ENCODE peak calls at places on chromosomes 4 and X, in seven cellular contexts. W is neural progenitor cell, R is fibroblast of lung, X is psoas muscle, K is upper lobe of right lung, M is suprapubic skin, O is lower lobe of right lung. Z is an unnamed sample.

GRCh38 chrX:148361641-148362040 is 138.8 kb upstream of the AFF2 start:
- DNase-seq in K (no peak), R (no peak), W (no peak), X (no peak), O (no peak), M (no peak), Z (no peak)

GRCh38 chr4:180578175-180578574 is 1665.0 kb upstream of the TENM3 start:
- DNase-seq in W (no peak), M (no peak), K (no peak), X (no peak), R (no peak), O (no peak), Z (no peak)

GRCh38 chr4:127783026-127783769 is 1.1 kb downstream of the HSPA4L start:
- DNase-seq in X (peak; percentile 74), R (peak; percentile 86), O (peak; percentile 67), M (peak; percentile 87), W (peak; percentile 53), K (peak; percentile 71), Z (peak; percentile 66)

GRCh38 chr4:76663794-76664193 is 228.8 kb downstream of the SHROOM3 start:
- DNase-seq in K (no peak), R (peak; percentile 74), W (no peak), O (no peak), X (no peak), M (no peak), Z (no peak)

GRCh38 chrX:48083212-48083611 is 11.8 kb upstream of the ZNF630 start:
- DNase-seq in M (no peak), O (no peak), K (no peak), W (peak; percentile 54), R (peak; percentile 29), X (no peak), Z (no peak)

GRCh38 chr4:53572595-53572994 is 18.7 kb downstream of the LNX1 start:
- DNase-seq in O (no peak), M (no peak), K (no peak), R (no peak), X (no peak), W (no peak), Z (no peak)

GRCh38 chrX:118528089-118528753 is 32.6 kb downstream of the DOCK11 start:
- DNase-seq in O (no peak), K (peak; percentile 56), M (no peak), W (no peak), R (no peak), X (no peak), Z (no peak)

GRCh38 chr4:189162073-189162789 is 778.4 kb upstream of the FRG1 start:
- DNase-seq in K (no peak), R (no peak), W (peak; percentile 51), O (no peak), M (no peak), X (no peak), Z (no peak)

GRCh38 chr4:52507774-52508173 is 151.3 kb downstream of the USP46 start:
- DNase-seq in K (no peak), M (no peak), O (no peak), X (no peak), W (no peak), R (no peak), Z (no peak)

GRCh38 chr4:46852839-46853238 is 56.2 kb downstream of the COX7B2 start:
- DNase-seq in W (no peak), K (no peak), X (no peak), R (no peak), M (no peak), O (no peak), Z (no peak)

GRCh38 chr4:126242679-126243390 is 928.1 kb downstream of the FAT4 start:
- DNase-seq in M (no peak), O (no peak), R (no peak), X (peak; percentile 21), K (no peak), W (peak; percentile 5), Z (no peak)

GRCh38 chrX:24341795-24342194 is 18.6 kb upstream of the SUPT20HL1 start:
- DNase-seq in M (no peak), X (no peak), O (no peak), R (peak; percentile 91), W (no peak), K (no peak), Z (no peak)

GRCh38 chrX:71618303-71618721 is at the start of gene CXCR3:
- DNase-seq in W (no peak), R (peak; percentile 44), X (no peak), M (no peak), K (peak; percentile 72), O (peak; percentile 54), Z (peak; percentile 61)
- H3K4me3 ChIP-seq in W (no peak within 1 kb of the TSS), R (no peak within 1 kb of the TSS), X (no peak within 1 kb of the TSS), M (no peak within 1 kb of the TSS), K (peak within 1 kb of the TSS; percentile 10), O (peak within 1 kb of the TSS; percentile 11), Z (no peak within 1 kb of the TSS)

GRCh38 chrX:83416273-83416672 is 91.8 kb upstream of the POU3F4 start:
- DNase-seq in W (peak; percentile 14), O (no peak), M (no peak), X (no peak), R (no peak), K (no peak), Z (no peak)
- TF ChIP-seq CTCF in W (peak; percentile 50), O (no peak), M (no peak), X (peak; percentile 11), R (no peak), K (no peak), Z (no peak)

DNA sequence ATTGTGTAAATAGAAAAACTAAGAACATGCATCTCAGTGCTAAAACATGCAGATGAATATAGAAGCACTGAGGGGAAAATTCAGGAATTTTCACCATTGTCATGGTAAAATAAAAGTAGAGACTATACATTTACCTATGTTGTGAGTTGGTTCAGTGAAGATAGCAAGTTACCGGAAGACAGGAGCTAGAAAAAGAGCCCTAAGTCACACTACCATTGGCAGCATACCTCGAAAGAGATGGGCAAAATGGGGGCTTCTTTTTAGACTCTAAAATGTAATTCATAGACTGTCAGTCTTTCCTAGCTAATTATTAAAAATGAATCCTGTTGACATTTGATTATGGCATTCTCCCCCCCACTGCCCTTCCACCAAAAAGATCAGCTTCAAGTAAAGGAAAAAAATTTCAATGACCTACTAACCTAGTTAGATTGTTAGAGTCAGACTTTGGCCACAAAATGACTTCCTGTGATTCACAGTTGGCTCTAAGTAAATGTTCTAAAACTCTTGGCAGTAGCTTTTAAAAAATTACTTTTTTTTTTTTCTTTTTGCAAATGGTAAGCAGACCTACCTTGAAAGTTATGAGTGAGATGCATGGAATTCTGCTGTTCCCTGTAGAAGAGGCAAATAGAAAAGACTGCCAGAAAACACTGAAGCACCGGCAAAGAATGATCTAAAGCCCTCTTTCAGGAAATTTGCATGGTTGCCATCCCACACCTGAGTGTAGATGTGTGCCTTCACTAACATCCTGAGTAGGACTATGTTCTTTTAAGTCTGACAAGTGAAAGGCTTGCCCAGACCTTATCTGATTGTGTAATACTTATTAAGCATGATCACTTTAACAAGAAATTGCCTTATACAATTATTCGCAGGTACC is 26.4 kb upstream of the ARSJ start:
- DNase-seq in M (no peak), O (no peak), X (no peak), K (no peak), W (no peak), R (peak; percentile 94), Z (no peak)
- H3K27ac ChIP-seq in M (no peak overlapping the region), O (no peak overlapping the region), X (no peak overlapping the region), K (no peak overlapping the region), W (no peak overlapping the region), R (no peak overlapping the region), Z (no peak overlapping the region)

DNA sequence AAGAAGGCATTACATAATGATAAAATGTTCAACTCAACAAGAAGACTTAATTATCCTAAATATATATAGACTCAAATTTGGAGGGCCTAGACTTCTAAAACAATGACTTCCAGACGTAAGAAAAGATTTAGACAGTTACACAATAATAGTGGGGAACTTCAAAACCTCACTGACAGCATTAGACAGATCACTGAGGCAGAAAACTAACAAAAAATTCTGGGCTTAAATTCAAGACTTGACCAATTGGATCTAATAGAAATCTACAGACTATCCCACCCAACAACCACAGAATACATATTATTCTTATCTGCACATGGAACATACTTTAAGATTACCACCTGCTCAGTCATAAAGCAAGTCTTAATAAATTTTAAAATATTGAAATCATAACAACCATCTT is 93.3 kb upstream of the ARSJ start:
- DNase-seq in K (no peak), W (no peak), R (peak; percentile 74), O (no peak), M (no peak), X (no peak), Z (no peak)
- H3K4me3 ChIP-seq in K (no peak overlapping the region), W (no peak overlapping the region), R (no peak overlapping the region), O (no peak overlapping the region), M (no peak overlapping the region), X (no peak overlapping the region), Z (no peak overlapping the region)

DNA sequence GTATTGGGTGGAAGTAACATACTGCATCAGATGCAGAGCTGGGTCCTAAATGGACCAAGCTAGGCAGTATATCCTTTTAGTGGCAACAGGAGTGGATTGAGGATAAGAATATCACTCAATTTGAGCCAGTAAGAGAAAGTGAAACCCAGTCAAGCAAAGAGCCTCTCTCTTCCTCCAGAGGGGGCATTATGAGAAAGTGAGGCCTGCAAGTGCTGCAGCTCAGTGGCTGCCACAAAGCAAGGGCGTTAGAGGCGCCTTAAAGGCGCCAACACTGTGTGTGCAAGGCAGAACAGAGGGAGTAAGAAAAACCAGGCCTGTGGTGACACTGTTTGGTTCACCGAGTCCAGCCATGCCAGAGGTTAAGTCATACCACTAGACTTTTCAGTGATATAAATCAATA is 17.5 kb downstream of the STX18 start:
- DNase-seq in O (no peak), X (no peak), R (no peak), K (no peak), M (no peak), W (peak; percentile 71), Z (no peak)
- TF ChIP-seq CTCF in O (peak; percentile 7), X (no peak), R (peak; percentile 25), K (peak; percentile 7), M (no peak), W (peak; percentile 38), Z (no peak)

GRCh38 chr4:122715221-122715620 is 17.3 kb upstream of the BBS12 start:
- DNase-seq in K (no peak), O (no peak), X (no peak), R (no peak), M (no peak), W (no peak), Z (no peak)
- H3K27ac ChIP-seq in K (no peak overlapping the region), O (no peak overlapping the region), X (no peak overlapping the region), R (no peak overlapping the region), M (no peak overlapping the region), W (no peak overlapping the region), Z (no peak overlapping the region)

DNA sequence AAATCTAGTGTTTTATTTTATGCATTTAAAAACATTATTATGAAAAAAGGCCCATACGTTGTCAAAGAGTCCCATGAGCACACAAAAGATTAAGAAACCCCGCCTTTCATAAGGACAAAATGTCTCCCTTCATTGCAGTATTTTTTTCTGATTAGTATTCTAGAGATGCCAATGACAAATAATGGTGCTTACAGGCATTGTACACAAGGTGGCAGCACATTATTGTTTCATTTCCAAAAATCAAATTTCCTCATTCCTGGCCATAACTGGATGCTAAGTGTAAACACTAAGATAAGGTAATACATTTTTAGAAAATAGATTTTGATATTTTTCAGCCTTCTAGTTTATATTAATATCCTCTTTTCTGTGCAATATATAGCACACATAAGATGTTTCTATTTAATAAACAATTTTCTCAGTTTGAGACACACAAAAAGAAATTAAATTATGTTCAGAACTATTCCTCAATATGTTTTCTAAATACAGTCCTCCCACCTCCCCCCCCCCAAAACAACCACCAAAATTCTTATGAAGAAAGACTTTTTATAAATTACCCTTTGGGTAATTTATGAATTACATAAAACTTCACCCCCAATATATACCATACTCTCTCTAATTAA is 47.7 kb downstream of the TIGD2 start:
- DNase-seq in O (no peak), K (no peak), X (no peak), W (peak; percentile 30), M (no peak), R (peak; percentile 36), Z (no peak)
- H3K4me3 ChIP-seq in O (no peak overlapping the region), K (no peak overlapping the region), X (no peak overlapping the region), W (no peak overlapping the region), M (no peak overlapping the region), R (no peak overlapping the region), Z (no peak overlapping the region)

Z was measured in left lung.